ENCODE peak calls at places on chromosomes 1 and 21, in four cellular contexts. Q, M, R and Z are unnamed samples.

GRCh38 chr21:43029785-43030184 is 45.9 kb downstream of the CBS start:
- DNase-seq in R (no peak), M (no peak), Q (no peak), Z (no peak)

GRCh38 chr1:118339431-118340146 is 154.6 kb upstream of the SPAG17 start:
- DNase-seq in R (no peak), Q (no peak), M (no peak), Z (no peak)

GRCh38 chr1:201344206-201345080 is 33.0 kb downstream of the TNNT2 start:
- DNase-seq in R (no peak), Q (no peak), M (no peak), Z (no peak)

GRCh38 chr1:53740621-53741105 is 1.7 kb upstream of the GLIS1 start:
- DNase-seq in R (no peak), Q (no peak), M (no peak), Z (no peak)

GRCh38 chr1:226023735-226024134 is 24.6 kb upstream of the SDE2 start:
- DNase-seq in Q (no peak), R (no peak), M (no peak), Z (no peak)

GRCh38 chr1:107405241-107405640 is 264.4 kb downstream of the NTNG1 start:
- DNase-seq in M (no peak), R (no peak), Q (no peak), Z (no peak)

GRCh38 chr1:219924348-219924747 is 4.0 kb downstream of the SLC30A10 start:
- DNase-seq in Q (no peak), R (no peak), M (no peak), Z (no peak)

GRCh38 chr1:225458222-225458631 is 30.4 kb upstream of the LBR start:
- DNase-seq in M (no peak), R (no peak), Q (no peak), Z (no peak)

GRCh38 chr1:57586842-57587241 is 163.0 kb upstream of the DAB1 start:
- DNase-seq in Q (no peak), M (no peak), R (no peak), Z (no peak)

GRCh38 chr1:33237579-33237978 is 18.7 kb upstream of the ZNF362 start:
- DNase-seq in M (no peak), R (no peak), Q (no peak), Z (peak)

GRCh38 chr1:185670187-185670627 is 64.0 kb upstream of the HMCN1 start:
- DNase-seq in M (peak), Q (no peak), R (no peak), Z (peak)

GRCh38 chr1:92476071-92476607 is 10.6 kb downstream of the GFI1 start:
- DNase-seq in M (peak), R (no peak), Q (no peak), Z (no peak)

GRCh38 chr1:38917772-38918171 is 23.9 kb downstream of the RHBDL2 start:
- DNase-seq in Q (no peak), M (no peak), R (no peak), Z (no peak)

GRCh38 chr1:23129846-23130245 is 38.8 kb downstream of the LUZP1 start:
- DNase-seq in Q (no peak), M (no peak), R (no peak), Z (no peak)

GRCh38 chr1:213720032-213720431 is 267.7 kb upstream of the PROX1 start:
- DNase-seq in M (no peak), R (no peak), Q (no peak), Z (no peak)

GRCh38 chr1:246067432-246068021 is 439.6 kb downstream of the SMYD3 start:
- DNase-seq in R (no peak), Q (no peak), M (peak), Z (no peak)

GRCh38 chr1:182029002-182029378 is 32.5 kb downstream of the ZNF648 start:
- DNase-seq in Q (no peak), R (no peak), M (no peak), Z (no peak)

GRCh38 chr1:147700042-147700711 is 29.9 kb upstream of the ACP6 start:
- DNase-seq in M (peak), R (peak), Q (peak), Z (peak)

GRCh38 chr21:35697321-35697808 is 363.0 kb downstream of the SETD4 start:
- DNase-seq in M (no peak), Q (no peak), R (no peak), Z (no peak)

GRCh38 chr21:18725653-18726052 is 322.1 kb upstream of the TMPRSS15 start:
- DNase-seq in R (no peak), M (no peak), Q (no peak), Z (no peak)